ENCODE peak calls at places on chromosomes 3 and 15, in four cellular contexts. B is IMR-90, F is stomach, O is hippocampal formation. I is an unnamed sample.

GRCh38 chr3:100213891-100214573 is 46.8 kb upstream of the TBC1D23 start:
- DNase-seq in B (peak; percentile 32), F (no peak), O (no peak), I (no peak)

GRCh38 chr3:10464068-10464434 is 41.3 kb downstream of the ATP2B2 start:
- DNase-seq in B (no peak), F (no peak), O (peak; percentile 18), I (no peak)

GRCh38 chr3:141123677-141124410 is 72.7 kb downstream of the SPSB4 start:
- DNase-seq in B (no peak), F (no peak), O (no peak), I (no peak)

GRCh38 chr15:88383354-88383753 is 83.8 kb downstream of the MRPL46 start:
- DNase-seq in B (no peak), F (no peak), O (no peak), I (no peak)

GRCh38 chr3:53708001-53708621 is 138.1 kb downstream of the CHDH start:
- DNase-seq in B (no peak), F (peak; percentile 25), O (no peak), I (peak; percentile 8)

GRCh38 chr15:63135804-63136203 is 14.1 kb downstream of the LACTB start:
- DNase-seq in B (peak; percentile 90), F (no peak), O (no peak), I (no peak)

GRCh38 chr3:127455541-127456450 is 134.7 kb downstream of the TPRA1 start:
- DNase-seq in B (peak; percentile 29), F (peak; percentile 83), O (peak; percentile 67), I (peak; percentile 61)

GRCh38 chr15:98708191-98708590 is 59.9 kb downstream of the IGF1R start:
- DNase-seq in B (no peak), F (no peak), O (no peak), I (no peak)

GRCh38 chr3:182238141-182238540 is 526.4 kb downstream of the SOX2 start:
- DNase-seq in B (no peak), F (no peak), O (peak; percentile 49), I (no peak)